ENCODE peak calls at places on chromosomes 4 and X, in seven cellular contexts. One of them, this sample, is unnamed.

GRCh38 chrX:49972313-49972712 is 49.9 kb downstream of the CLCN5 start:
- DNase-seq in fibroblast of mammary gland: no peak
- DNase-seq in Peyer's patch: no peak
- DNase-seq in CD4-positive, CD25-positive, alpha-beta regulatory T cell: no peak
- DNase-seq in heart right ventricle: no peak
- DNase-seq in heart left ventricle: no peak
- DNase-seq in PC-9: no peak
- DNase-seq in this sample: no peak

GRCh38 chr4:7999695-8000094 is 60.0 kb upstream of the AFAP1 start:
- DNase-seq in heart left ventricle: no peak
- DNase-seq in Peyer's patch: no peak
- DNase-seq in heart right ventricle: no peak
- DNase-seq in PC-9: no peak
- DNase-seq in fibroblast of mammary gland: no peak
- DNase-seq in CD4-positive, CD25-positive, alpha-beta regulatory T cell: no peak
- DNase-seq in this sample: no peak

GRCh38 chrX:71181558-71181909 is 36.9 kb downstream of the NLGN3 start:
- DNase-seq in Peyer's patch: peak; percentile 59
- DNase-seq in heart left ventricle: no peak
- DNase-seq in fibroblast of mammary gland: no peak
- DNase-seq in PC-9: no peak
- DNase-seq in CD4-positive, CD25-positive, alpha-beta regulatory T cell: peak; percentile 46
- DNase-seq in heart right ventricle: peak; percentile 4
- DNase-seq in this sample: no peak

GRCh38 chr4:100414016-100414790 is 103.6 kb downstream of the EMCN start:
- DNase-seq in CD4-positive, CD25-positive, alpha-beta regulatory T cell: no peak
- DNase-seq in Peyer's patch: no peak
- DNase-seq in PC-9: no peak
- DNase-seq in heart right ventricle: no peak
- DNase-seq in fibroblast of mammary gland: peak; percentile 55
- DNase-seq in heart left ventricle: no peak
- DNase-seq in this sample: peak; percentile 38

GRCh38 chr4:6421397-6421796 is 51.0 kb downstream of the PPP2R2C start:
- DNase-seq in heart right ventricle: no peak
- DNase-seq in Peyer's patch: no peak
- DNase-seq in fibroblast of mammary gland: no peak
- DNase-seq in CD4-positive, CD25-positive, alpha-beta regulatory T cell: no peak
- DNase-seq in PC-9: no peak
- DNase-seq in heart left ventricle: no peak
- DNase-seq in this sample: no peak

GRCh38 chrX:71282514-71283408 is 674 bp upstream of the NONO start:
- DNase-seq in heart right ventricle: no peak
- DNase-seq in fibroblast of mammary gland: peak; percentile 46
- DNase-seq in Peyer's patch: no peak
- DNase-seq in heart left ventricle: no peak
- DNase-seq in CD4-positive, CD25-positive, alpha-beta regulatory T cell: peak; percentile 37
- DNase-seq in PC-9: no peak
- DNase-seq in this sample: peak; percentile 62

GRCh38 chrX:10656214-10656613 is 35.8 kb upstream of the MID1 start:
- DNase-seq in CD4-positive, CD25-positive, alpha-beta regulatory T cell: no peak
- DNase-seq in fibroblast of mammary gland: no peak
- DNase-seq in heart left ventricle: no peak
- DNase-seq in PC-9: no peak
- DNase-seq in Peyer's patch: no peak
- DNase-seq in heart right ventricle: no peak
- DNase-seq in this sample: no peak

GRCh38 chrX:154051210-154051810 is 31.6 kb upstream of the IRAK1 start:
- DNase-seq in CD4-positive, CD25-positive, alpha-beta regulatory T cell: peak; percentile 56
- DNase-seq in fibroblast of mammary gland: peak; percentile 66
- DNase-seq in heart left ventricle: peak; percentile 66
- DNase-seq in heart right ventricle: peak; percentile 69
- DNase-seq in PC-9: peak; percentile 71
- DNase-seq in Peyer's patch: peak; percentile 91
- DNase-seq in this sample: peak; percentile 39

GRCh38 chrX:153722704-153723350 is 1.4 kb downstream of the BCAP31 start:
- DNase-seq in fibroblast of mammary gland: peak; percentile 42
- DNase-seq in CD4-positive, CD25-positive, alpha-beta regulatory T cell: no peak
- DNase-seq in Peyer's patch: no peak
- DNase-seq in heart left ventricle: no peak
- DNase-seq in PC-9: peak; percentile 73
- DNase-seq in heart right ventricle: no peak
- DNase-seq in this sample: peak; percentile 56

GRCh38 chr4:106583567-106583966 is 215.0 kb upstream of the GIMD1 start:
- DNase-seq in Peyer's patch: no peak
- DNase-seq in CD4-positive, CD25-positive, alpha-beta regulatory T cell: no peak
- DNase-seq in heart left ventricle: no peak
- DNase-seq in heart right ventricle: no peak
- DNase-seq in fibroblast of mammary gland: peak; percentile 92
- DNase-seq in PC-9: no peak
- DNase-seq in this sample: peak; percentile 99

GRCh38 chrX:107716045-107716684 is 59.4 kb downstream of the TSC22D3 start:
- DNase-seq in Peyer's patch: peak; percentile 56
- DNase-seq in heart left ventricle: no peak
- DNase-seq in CD4-positive, CD25-positive, alpha-beta regulatory T cell: peak; percentile 12
- DNase-seq in PC-9: peak; percentile 29
- DNase-seq in fibroblast of mammary gland: no peak
- DNase-seq in heart right ventricle: no peak
- DNase-seq in this sample: no peak

GRCh38 chr4:75255261-75255660 is 258.9 kb downstream of the RCHY1 start:
- DNase-seq in heart right ventricle: no peak
- DNase-seq in Peyer's patch: no peak
- DNase-seq in heart left ventricle: no peak
- DNase-seq in PC-9: no peak
- DNase-seq in CD4-positive, CD25-positive, alpha-beta regulatory T cell: no peak
- DNase-seq in fibroblast of mammary gland: no peak
- DNase-seq in this sample: no peak

GRCh38 chr4:38753021-38753806 is 29.6 kb downstream of the TLR10 start:
- DNase-seq in Peyer's patch: peak; percentile 67
- DNase-seq in heart right ventricle: peak; percentile 88
- DNase-seq in heart left ventricle: peak; percentile 86
- DNase-seq in CD4-positive, CD25-positive, alpha-beta regulatory T cell: no peak
- DNase-seq in fibroblast of mammary gland: peak; percentile 98
- DNase-seq in PC-9: peak; percentile 91
- DNase-seq in this sample: peak; percentile 80

GRCh38 chr4:74418063-74418670 is 26.8 kb upstream of the AREG start:
- DNase-seq in CD4-positive, CD25-positive, alpha-beta regulatory T cell: no peak
- DNase-seq in Peyer's patch: no peak
- DNase-seq in heart left ventricle: no peak
- DNase-seq in heart right ventricle: peak; percentile 21
- DNase-seq in PC-9: peak; percentile 24
- DNase-seq in fibroblast of mammary gland: peak; percentile 95
- DNase-seq in this sample: peak; percentile 97

DNA sequence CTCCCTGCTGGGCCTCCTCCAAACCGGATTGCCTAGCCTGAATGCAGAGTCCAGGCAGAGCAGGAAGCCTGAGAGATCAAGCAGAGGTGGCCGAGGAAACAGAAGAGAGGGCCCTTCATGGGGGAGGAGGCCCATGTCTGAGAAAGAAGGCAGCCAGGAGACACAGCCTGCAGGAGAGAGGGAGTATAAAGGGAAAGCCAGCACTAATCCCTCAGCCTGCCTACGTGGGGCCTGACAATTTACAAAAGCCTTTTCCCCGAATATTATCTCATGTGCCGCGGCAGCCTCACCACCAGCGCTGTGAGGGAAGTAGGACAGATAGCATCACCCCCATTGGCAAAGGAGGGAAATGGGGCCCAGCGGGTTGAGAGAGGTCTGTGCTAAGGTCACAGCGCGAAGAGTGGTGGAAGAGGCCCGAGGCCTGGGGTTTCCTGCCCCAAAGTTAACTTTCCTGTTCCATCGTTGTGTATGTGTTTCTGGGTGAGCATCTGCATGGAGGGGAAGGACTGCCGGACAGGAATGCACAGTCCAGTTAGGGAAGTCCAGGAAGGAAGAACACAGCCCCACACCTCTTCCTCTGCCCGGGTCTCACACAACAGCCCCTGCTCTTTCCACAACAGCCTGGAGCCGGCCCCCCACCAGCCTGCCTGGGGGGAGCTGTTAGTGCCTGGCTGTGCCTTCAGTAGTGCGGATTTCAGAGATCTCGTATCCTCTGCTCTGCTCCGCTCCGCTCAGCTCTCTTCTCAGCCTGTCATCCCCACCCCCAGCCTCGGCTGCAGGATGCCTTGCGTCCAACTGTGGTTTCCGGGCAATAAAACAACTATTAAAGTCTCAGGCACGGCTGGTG is 50.9 kb upstream of the BCOR start:
- DNase-seq in heart left ventricle: no peak
- DNase-seq in Peyer's patch: peak; percentile 59
- DNase-seq in fibroblast of mammary gland: no peak
- DNase-seq in CD4-positive, CD25-positive, alpha-beta regulatory T cell: no peak
- DNase-seq in PC-9: no peak
- DNase-seq in heart right ventricle: no peak
- DNase-seq in this sample: no peak
- H3K4me3 ChIP-seq in heart left ventricle: no peak overlapping the region
- H3K4me3 ChIP-seq in Peyer's patch: no peak overlapping the region
- H3K4me3 ChIP-seq in fibroblast of mammary gland: no peak overlapping the region
- H3K4me3 ChIP-seq in CD4-positive, CD25-positive, alpha-beta regulatory T cell: no peak overlapping the region
- H3K4me3 ChIP-seq in PC-9: no peak overlapping the region
- H3K4me3 ChIP-seq in heart right ventricle: no peak overlapping the region
- H3K4me3 ChIP-seq in this sample: no peak overlapping the region

GRCh38 chr4:180057198-180057821 is 2185.9 kb upstream of the TENM3 start:
- DNase-seq in heart right ventricle: no peak
- DNase-seq in PC-9: no peak
- DNase-seq in fibroblast of mammary gland: no peak
- DNase-seq in Peyer's patch: no peak
- DNase-seq in heart left ventricle: no peak
- DNase-seq in CD4-positive, CD25-positive, alpha-beta regulatory T cell: no peak
- DNase-seq in this sample: no peak

GRCh38 chr4:180059216-180059881 is 2183.9 kb upstream of the TENM3 start:
- DNase-seq in PC-9: no peak
- DNase-seq in heart right ventricle: no peak
- DNase-seq in heart left ventricle: no peak
- DNase-seq in Peyer's patch: no peak
- DNase-seq in fibroblast of mammary gland: no peak
- DNase-seq in CD4-positive, CD25-positive, alpha-beta regulatory T cell: no peak
- DNase-seq in this sample: no peak

GRCh38 chr4:180060159-180060889 is 2182.9 kb upstream of the TENM3 start:
- DNase-seq in heart right ventricle: no peak
- DNase-seq in CD4-positive, CD25-positive, alpha-beta regulatory T cell: no peak
- DNase-seq in Peyer's patch: no peak
- DNase-seq in fibroblast of mammary gland: peak; percentile 2
- DNase-seq in heart left ventricle: no peak
- DNase-seq in PC-9: no peak
- DNase-seq in this sample: peak; percentile 23

GRCh38 chr4:180057891-180058643 is 2185.1 kb upstream of the TENM3 start:
- DNase-seq in Peyer's patch: peak; percentile 46
- DNase-seq in CD4-positive, CD25-positive, alpha-beta regulatory T cell: no peak
- DNase-seq in heart right ventricle: no peak
- DNase-seq in PC-9: peak; percentile 16
- DNase-seq in heart left ventricle: no peak
- DNase-seq in fibroblast of mammary gland: peak; percentile 2
- DNase-seq in this sample: no peak

DNA sequence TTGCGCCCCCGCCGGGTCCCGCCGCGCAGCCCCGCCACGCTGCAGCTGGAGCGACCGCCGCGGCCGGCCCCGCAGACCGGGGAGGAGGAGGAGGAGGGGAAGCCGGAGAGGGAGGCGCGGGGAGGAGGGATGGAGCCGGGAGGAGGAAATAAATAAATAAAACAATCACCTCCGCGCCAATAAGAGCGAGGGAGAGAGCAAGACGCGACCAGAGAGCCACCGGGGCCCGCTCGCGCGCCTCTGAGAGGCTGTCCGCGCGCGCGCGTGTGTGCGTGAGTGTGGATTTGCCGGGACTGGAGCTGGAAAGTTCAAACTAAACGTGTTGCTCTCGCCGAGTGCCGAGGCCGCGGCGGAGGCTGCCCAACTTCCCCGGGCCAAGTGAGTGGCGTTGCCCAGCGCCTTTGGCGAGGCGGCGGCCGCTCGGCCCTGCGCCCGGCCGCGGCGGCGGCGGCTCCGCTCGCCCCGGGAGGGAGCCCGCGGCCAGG is 2184.4 kb upstream of the TENM3 start:
- DNase-seq in heart right ventricle: peak; percentile 5
- DNase-seq in CD4-positive, CD25-positive, alpha-beta regulatory T cell: no peak
- DNase-seq in Peyer's patch: peak; percentile 69
- DNase-seq in heart left ventricle: peak; percentile 24
- DNase-seq in PC-9: peak; percentile 30
- DNase-seq in fibroblast of mammary gland: peak; percentile 15
- DNase-seq in this sample: no peak
- H3K4me3 ChIP-seq in heart right ventricle: peak overlapping the region; percentile 54
- H3K4me3 ChIP-seq in CD4-positive, CD25-positive, alpha-beta regulatory T cell: no peak overlapping the region
- H3K4me3 ChIP-seq in Peyer's patch: peak overlapping the region; percentile 70
- H3K4me3 ChIP-seq in heart left ventricle: peak overlapping the region; percentile 40
- H3K4me3 ChIP-seq in PC-9: peak overlapping the region; percentile 52
- H3K4me3 ChIP-seq in fibroblast of mammary gland: peak overlapping the region; percentile 38
- H3K4me3 ChIP-seq in this sample: peak overlapping the region; percentile 37

GRCh38 chr4:1725521-1725920 is 4.2 kb downstream of the TACC3 start:
- DNase-seq in CD4-positive, CD25-positive, alpha-beta regulatory T cell: no peak
- DNase-seq in PC-9: no peak
- DNase-seq in heart right ventricle: no peak
- DNase-seq in fibroblast of mammary gland: no peak
- DNase-seq in Peyer's patch: no peak
- DNase-seq in heart left ventricle: no peak
- DNase-seq in this sample: no peak
- H3K4me3 ChIP-seq in CD4-positive, CD25-positive, alpha-beta regulatory T cell: peak overlapping the region; percentile 32
- H3K4me3 ChIP-seq in PC-9: no peak overlapping the region
- H3K4me3 ChIP-seq in heart right ventricle: no peak overlapping the region
- H3K4me3 ChIP-seq in fibroblast of mammary gland: no peak overlapping the region
- H3K4me3 ChIP-seq in Peyer's patch: no peak overlapping the region
- H3K4me3 ChIP-seq in heart left ventricle: no peak overlapping the region
- H3K4me3 ChIP-seq in this sample: no peak overlapping the region

GRCh38 chr4:88275949-88276515 is 8.3 kb downstream of the PPM1K start:
- DNase-seq in PC-9: no peak
- DNase-seq in heart right ventricle: no peak
- DNase-seq in CD4-positive, CD25-positive, alpha-beta regulatory T cell: no peak
- DNase-seq in heart left ventricle: no peak
- DNase-seq in fibroblast of mammary gland: no peak
- DNase-seq in Peyer's patch: no peak
- DNase-seq in this sample: no peak

GRCh38 chr4:88280228-88280795 is 4.0 kb downstream of the PPM1K start:
- DNase-seq in Peyer's patch: no peak
- DNase-seq in heart right ventricle: no peak
- DNase-seq in CD4-positive, CD25-positive, alpha-beta regulatory T cell: no peak
- DNase-seq in heart left ventricle: no peak
- DNase-seq in fibroblast of mammary gland: no peak
- DNase-seq in PC-9: no peak
- DNase-seq in this sample: no peak

GRCh38 chr4:88276952-88277710 is 7.2 kb downstream of the PPM1K start:
- DNase-seq in heart left ventricle: no peak
- DNase-seq in PC-9: no peak
- DNase-seq in fibroblast of mammary gland: no peak
- DNase-seq in CD4-positive, CD25-positive, alpha-beta regulatory T cell: no peak
- DNase-seq in Peyer's patch: no peak
- DNase-seq in heart right ventricle: no peak
- DNase-seq in this sample: no peak

GRCh38 chr4:88277711-88278025 is 6.7 kb downstream of the PPM1K start:
- DNase-seq in CD4-positive, CD25-positive, alpha-beta regulatory T cell: no peak
- DNase-seq in heart right ventricle: no peak
- DNase-seq in PC-9: no peak
- DNase-seq in Peyer's patch: no peak
- DNase-seq in heart left ventricle: no peak
- DNase-seq in fibroblast of mammary gland: no peak
- DNase-seq in this sample: no peak

DNA sequence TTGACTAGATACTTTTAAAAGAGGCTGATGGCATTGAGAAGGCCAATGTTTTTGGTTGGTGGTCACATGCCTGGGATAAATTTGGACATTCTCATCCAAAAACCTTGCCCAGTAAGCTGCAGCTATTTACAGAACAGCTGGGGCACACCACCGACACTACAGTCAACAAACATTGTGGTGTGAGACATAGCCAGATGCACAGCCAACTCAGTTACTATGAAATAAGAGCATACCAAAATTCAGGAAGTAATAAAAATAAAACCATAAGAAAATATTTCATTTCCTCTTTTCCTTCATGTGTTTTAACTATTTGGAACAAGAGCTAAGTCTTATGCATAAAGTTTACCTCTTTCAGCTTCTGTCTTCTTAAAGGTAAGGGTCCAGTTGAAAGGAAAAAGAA is 8.8 kb downstream of the PPM1K start:
- DNase-seq in Peyer's patch: no peak
- DNase-seq in heart left ventricle: no peak
- DNase-seq in fibroblast of mammary gland: peak; percentile 30
- DNase-seq in CD4-positive, CD25-positive, alpha-beta regulatory T cell: no peak
- DNase-seq in PC-9: no peak
- DNase-seq in heart right ventricle: no peak
- DNase-seq in this sample: no peak
- H3K4me3 ChIP-seq in Peyer's patch: no peak overlapping the region
- H3K4me3 ChIP-seq in heart left ventricle: no peak overlapping the region
- H3K4me3 ChIP-seq in fibroblast of mammary gland: no peak overlapping the region
- H3K4me3 ChIP-seq in CD4-positive, CD25-positive, alpha-beta regulatory T cell: no peak overlapping the region
- H3K4me3 ChIP-seq in PC-9: no peak overlapping the region
- H3K4me3 ChIP-seq in heart right ventricle: no peak overlapping the region
- H3K4me3 ChIP-seq in this sample: no peak overlapping the region

This sample was measured in bronchial epithelial cell.